ENCODE peak calls at places on chromosomes 12 and 14, in five cellular contexts. One of them, this sample, is unnamed.

GRCh38 chr12:26195641-26196423 is 459 bp downstream of the SSPN start:
- DNase-seq in coronary artery: peak
- DNase-seq in nephron progenitor cell: peak
- DNase-seq in heart left ventricle: peak
- DNase-seq in nucleus accumbens: peak
- DNase-seq in this sample: peak

GRCh38 chr12:76571256-76571655 is 11.7 kb upstream of the OSBPL8 start:
- DNase-seq in coronary artery: no peak
- DNase-seq in nephron progenitor cell: no peak
- DNase-seq in heart left ventricle: no peak
- DNase-seq in nucleus accumbens: no peak
- DNase-seq in this sample: no peak

GRCh38 chr12:109773384-109774011 is 59.7 kb downstream of the TRPV4 start:
- DNase-seq in coronary artery: peak
- DNase-seq in nephron progenitor cell: no peak
- DNase-seq in heart left ventricle: no peak
- DNase-seq in nucleus accumbens: no peak
- DNase-seq in this sample: no peak

GRCh38 chr14:67837011-67837624 is 17.5 kb downstream of the RAD51B start:
- DNase-seq in coronary artery: no peak
- DNase-seq in nephron progenitor cell: peak
- DNase-seq in heart left ventricle: peak
- DNase-seq in nucleus accumbens: no peak
- DNase-seq in this sample: no peak

GRCh38 chr12:47770086-47770726 is 2.8 kb upstream of the SLC48A1 start:
- DNase-seq in coronary artery: no peak
- DNase-seq in nephron progenitor cell: no peak
- DNase-seq in heart left ventricle: no peak
- DNase-seq in nucleus accumbens: no peak
- DNase-seq in this sample: no peak

GRCh38 chr12:92064420-92064819 is 81.2 kb downstream of the BTG1 start:
- DNase-seq in coronary artery: no peak
- DNase-seq in nephron progenitor cell: no peak
- DNase-seq in heart left ventricle: no peak
- DNase-seq in nucleus accumbens: no peak
- DNase-seq in this sample: no peak

GRCh38 chr14:53011053-53011462 is 60.2 kb upstream of the FERMT2 start:
- DNase-seq in coronary artery: peak
- DNase-seq in nephron progenitor cell: peak
- DNase-seq in heart left ventricle: peak
- DNase-seq in nucleus accumbens: no peak
- DNase-seq in this sample: no peak

GRCh38 chr12:46546634-46547273 is 174.2 kb upstream of the SLC38A2 start:
- DNase-seq in coronary artery: no peak
- DNase-seq in nephron progenitor cell: no peak
- DNase-seq in heart left ventricle: no peak
- DNase-seq in nucleus accumbens: no peak
- DNase-seq in this sample: no peak

GRCh38 chr14:28765169-28765906 is 1.2 kb upstream of the FOXG1 start:
- DNase-seq in coronary artery: no peak
- DNase-seq in nephron progenitor cell: no peak
- DNase-seq in heart left ventricle: no peak
- DNase-seq in nucleus accumbens: no peak
- DNase-seq in this sample: no peak

GRCh38 chr12:386651-387050 is 2.5 kb downstream of the KDM5A start:
- DNase-seq in coronary artery: no peak
- DNase-seq in nephron progenitor cell: no peak
- DNase-seq in heart left ventricle: no peak
- DNase-seq in nucleus accumbens: no peak
- DNase-seq in this sample: no peak

GRCh38 chr12:49533331-49533730 is 5.5 kb upstream of the KCNH3 start:
- DNase-seq in coronary artery: no peak
- DNase-seq in nephron progenitor cell: no peak
- DNase-seq in heart left ventricle: no peak
- DNase-seq in nucleus accumbens: no peak
- DNase-seq in this sample: no peak

GRCh38 chr12:120584343-120585149 is 3.3 kb upstream of the POP5 start:
- DNase-seq in coronary artery: no peak
- DNase-seq in nephron progenitor cell: peak
- DNase-seq in heart left ventricle: peak
- DNase-seq in nucleus accumbens: no peak
- DNase-seq in this sample: peak

GRCh38 chr12:98637068-98637467 is 7.5 kb downstream of the IKBIP start:
- DNase-seq in coronary artery: no peak
- DNase-seq in nephron progenitor cell: no peak
- DNase-seq in heart left ventricle: no peak
- DNase-seq in nucleus accumbens: no peak
- DNase-seq in this sample: no peak

GRCh38 chr12:9118161-9118560 is 2.4 kb upstream of the A2M start:
- DNase-seq in coronary artery: no peak
- DNase-seq in nephron progenitor cell: no peak
- DNase-seq in heart left ventricle: no peak
- DNase-seq in nucleus accumbens: no peak
- DNase-seq in this sample: no peak

GRCh38 chr14:84247693-84248092 is 1282.3 kb upstream of the FLRT2 start:
- DNase-seq in coronary artery: no peak
- DNase-seq in nephron progenitor cell: no peak
- DNase-seq in heart left ventricle: no peak
- DNase-seq in nucleus accumbens: no peak
- DNase-seq in this sample: no peak

GRCh38 chr14:104931771-104932675 is 7.3 kb downstream of the PLD4 start:
- DNase-seq in coronary artery: no peak
- DNase-seq in nephron progenitor cell: peak
- DNase-seq in heart left ventricle: no peak
- DNase-seq in nucleus accumbens: no peak
- DNase-seq in this sample: no peak

GRCh38 chr12:80954857-80955520 is 17.3 kb upstream of the LIN7A start:
- DNase-seq in coronary artery: no peak
- DNase-seq in nephron progenitor cell: no peak
- DNase-seq in heart left ventricle: no peak
- DNase-seq in nucleus accumbens: no peak
- DNase-seq in this sample: no peak

GRCh38 chr14:30295980-30296379 is 263.0 kb upstream of the G2E3 start:
- DNase-seq in coronary artery: no peak
- DNase-seq in nephron progenitor cell: no peak
- DNase-seq in heart left ventricle: no peak
- DNase-seq in nucleus accumbens: no peak
- DNase-seq in this sample: no peak

GRCh38 chr14:53389207-53389606 is 236.1 kb upstream of the DDHD1 start:
- DNase-seq in coronary artery: no peak
- DNase-seq in nephron progenitor cell: no peak
- DNase-seq in heart left ventricle: no peak
- DNase-seq in nucleus accumbens: no peak
- DNase-seq in this sample: no peak

GRCh38 chr12:10354502-10354901 is 35.3 kb downstream of the KLRK1 start:
- DNase-seq in coronary artery: no peak
- DNase-seq in nephron progenitor cell: no peak
- DNase-seq in heart left ventricle: no peak
- DNase-seq in nucleus accumbens: no peak
- DNase-seq in this sample: no peak

GRCh38 chr14:75879031-75879430 is 102.8 kb downstream of the TGFB3 start:
- DNase-seq in coronary artery: no peak
- DNase-seq in nephron progenitor cell: no peak
- DNase-seq in heart left ventricle: no peak
- DNase-seq in nucleus accumbens: no peak
- DNase-seq in this sample: no peak

GRCh38 chr14:81193924-81194633 is 26.7 kb downstream of the GTF2A1 start:
- DNase-seq in coronary artery: no peak
- DNase-seq in nephron progenitor cell: no peak
- DNase-seq in heart left ventricle: no peak
- DNase-seq in nucleus accumbens: no peak
- DNase-seq in this sample: no peak

This sample was measured in pancreas.